ENCODE peak calls at places on chromosome 12, in nine cellular contexts. G, U, L, R, Q, N, Y, W and B are unnamed samples.

GRCh38 chr12:80045594-80045993 is 53.7 kb upstream of the OTOGL start:
- DNase-seq in N (no peak), G (no peak), Q (no peak), L (no peak), Y (peak), W (no peak), U (no peak), R (peak), B (no peak)

GRCh38 chr12:14849664-14850063 is 6.3 kb upstream of the ART4 start:
- DNase-seq in N (no peak), U (no peak), W (peak), Y (peak), Q (no peak), R (peak), L (no peak), G (no peak), B (peak)

GRCh38 chr12:12909995-12910391 is 18.6 kb downstream of the GPRC5A start:
- DNase-seq in Y (no peak), N (no peak), G (no peak), R (no peak), U (no peak), Q (no peak), L (no peak), W (no peak), B (no peak)

GRCh38 chr12:4440187-4440941 is 5.3 kb downstream of the FGF6 start:
- DNase-seq in Q (no peak), U (no peak), R (no peak), W (no peak), N (no peak), G (no peak), Y (no peak), L (no peak), B (no peak)

GRCh38 chr12:131832393-131833231 is 4.4 kb downstream of the MMP17 start:
- DNase-seq in Y (peak), N (no peak), W (peak), R (peak), G (no peak), L (no peak), U (no peak), Q (no peak), B (no peak)

GRCh38 chr12:1528791-1529190 is 65.6 kb downstream of the FBXL14 start:
- DNase-seq in Q (no peak), L (no peak), N (no peak), Y (no peak), G (no peak), U (no peak), W (no peak), R (no peak), B (no peak)

GRCh38 chr12:6443361-6443983 is 1.3 kb upstream of the CD27 start:
- DNase-seq in U (no peak), Y (no peak), G (peak), Q (no peak), R (no peak), N (no peak), W (no peak), L (peak), B (no peak)

GRCh38 chr12:108858399-108859074 is 1.2 kb upstream of the SSH1 start:
- DNase-seq in W (no peak), Y (no peak), G (no peak), N (no peak), R (peak), Q (no peak), U (no peak), L (no peak), B (no peak)